ENCODE peak calls at places on chromosomes 13 and 19, in eight cellular contexts. One of them, this sample, is unnamed.

GRCh38 chr13:42808572-42808971 is 27.2 kb downstream of the FAM216B start:
- DNase-seq in ovary: no peak
- DNase-seq in H54: no peak
- DNase-seq in lower leg skin: no peak
- DNase-seq in tibial nerve: no peak
- DNase-seq in thyroid gland: no peak
- DNase-seq in IMR-90: peak; percentile 56
- DNase-seq in body of pancreas: no peak
- DNase-seq in this sample: no peak

GRCh38 chr13:73981595-73981994 is 152.6 kb downstream of the KLF12 start:
- DNase-seq in body of pancreas: no peak
- DNase-seq in ovary: no peak
- DNase-seq in tibial nerve: no peak
- DNase-seq in lower leg skin: no peak
- DNase-seq in IMR-90: peak; percentile 51
- DNase-seq in thyroid gland: no peak
- DNase-seq in H54: no peak
- DNase-seq in this sample: no peak

GRCh38 chr19:16608290-16608704 is 19.7 kb downstream of the MED26 start:
- DNase-seq in thyroid gland: no peak
- DNase-seq in tibial nerve: no peak
- DNase-seq in ovary: no peak
- DNase-seq in body of pancreas: peak; percentile 76
- DNase-seq in lower leg skin: no peak
- DNase-seq in H54: no peak
- DNase-seq in IMR-90: peak; percentile 91
- DNase-seq in this sample: peak; percentile 78

GRCh38 chr13:31767175-31767900 is 28.0 kb downstream of the RXFP2 start:
- DNase-seq in IMR-90: peak; percentile 84
- DNase-seq in thyroid gland: no peak
- DNase-seq in body of pancreas: no peak
- DNase-seq in H54: peak; percentile 15
- DNase-seq in ovary: no peak
- DNase-seq in tibial nerve: no peak
- DNase-seq in lower leg skin: no peak
- DNase-seq in this sample: peak; percentile 36

GRCh38 chr13:108083056-108083455 is 132.3 kb downstream of the LIG4 start:
- DNase-seq in lower leg skin: no peak
- DNase-seq in body of pancreas: no peak
- DNase-seq in tibial nerve: no peak
- DNase-seq in thyroid gland: no peak
- DNase-seq in H54: no peak
- DNase-seq in IMR-90: no peak
- DNase-seq in ovary: no peak
- DNase-seq in this sample: no peak

GRCh38 chr19:56930647-56931592 is 90.4 kb upstream of the PEG3 start:
- DNase-seq in tibial nerve: no peak
- DNase-seq in thyroid gland: no peak
- DNase-seq in ovary: no peak
- DNase-seq in lower leg skin: no peak
- DNase-seq in H54: no peak
- DNase-seq in body of pancreas: no peak
- DNase-seq in IMR-90: no peak
- DNase-seq in this sample: no peak

GRCh38 chr13:101489635-101490034 is 37.2 kb downstream of the ITGBL1 start:
- DNase-seq in thyroid gland: no peak
- DNase-seq in tibial nerve: no peak
- DNase-seq in IMR-90: peak; percentile 12
- DNase-seq in lower leg skin: no peak
- DNase-seq in H54: peak; percentile 38
- DNase-seq in body of pancreas: no peak
- DNase-seq in ovary: no peak
- DNase-seq in this sample: no peak

GRCh38 chr19:9431475-9431874 is 3.9 kb downstream of the ZNF266 start:
- DNase-seq in lower leg skin: no peak
- DNase-seq in tibial nerve: no peak
- DNase-seq in ovary: no peak
- DNase-seq in body of pancreas: no peak
- DNase-seq in H54: peak; percentile 30
- DNase-seq in IMR-90: peak; percentile 29
- DNase-seq in thyroid gland: peak; percentile 9
- DNase-seq in this sample: no peak

GRCh38 chr13:30976041-30976440 is 43.6 kb downstream of the TEX26 start:
- DNase-seq in lower leg skin: no peak
- DNase-seq in ovary: no peak
- DNase-seq in H54: no peak
- DNase-seq in thyroid gland: no peak
- DNase-seq in IMR-90: no peak
- DNase-seq in tibial nerve: no peak
- DNase-seq in body of pancreas: no peak
- DNase-seq in this sample: no peak

GRCh38 chr13:26328326-26328725 is 74.4 kb downstream of the CDK8 start:
- DNase-seq in ovary: no peak
- DNase-seq in lower leg skin: no peak
- DNase-seq in thyroid gland: no peak
- DNase-seq in tibial nerve: no peak
- DNase-seq in H54: no peak
- DNase-seq in body of pancreas: no peak
- DNase-seq in IMR-90: no peak
- DNase-seq in this sample: no peak

GRCh38 chr19:2042485-2043268 is 8.4 kb downstream of the MKNK2 start:
- DNase-seq in body of pancreas: peak; percentile 65
- DNase-seq in tibial nerve: no peak
- DNase-seq in lower leg skin: peak; percentile 93
- DNase-seq in thyroid gland: peak; percentile 51
- DNase-seq in H54: no peak
- DNase-seq in ovary: peak; percentile 79
- DNase-seq in IMR-90: no peak
- DNase-seq in this sample: peak; percentile 67

DNA sequence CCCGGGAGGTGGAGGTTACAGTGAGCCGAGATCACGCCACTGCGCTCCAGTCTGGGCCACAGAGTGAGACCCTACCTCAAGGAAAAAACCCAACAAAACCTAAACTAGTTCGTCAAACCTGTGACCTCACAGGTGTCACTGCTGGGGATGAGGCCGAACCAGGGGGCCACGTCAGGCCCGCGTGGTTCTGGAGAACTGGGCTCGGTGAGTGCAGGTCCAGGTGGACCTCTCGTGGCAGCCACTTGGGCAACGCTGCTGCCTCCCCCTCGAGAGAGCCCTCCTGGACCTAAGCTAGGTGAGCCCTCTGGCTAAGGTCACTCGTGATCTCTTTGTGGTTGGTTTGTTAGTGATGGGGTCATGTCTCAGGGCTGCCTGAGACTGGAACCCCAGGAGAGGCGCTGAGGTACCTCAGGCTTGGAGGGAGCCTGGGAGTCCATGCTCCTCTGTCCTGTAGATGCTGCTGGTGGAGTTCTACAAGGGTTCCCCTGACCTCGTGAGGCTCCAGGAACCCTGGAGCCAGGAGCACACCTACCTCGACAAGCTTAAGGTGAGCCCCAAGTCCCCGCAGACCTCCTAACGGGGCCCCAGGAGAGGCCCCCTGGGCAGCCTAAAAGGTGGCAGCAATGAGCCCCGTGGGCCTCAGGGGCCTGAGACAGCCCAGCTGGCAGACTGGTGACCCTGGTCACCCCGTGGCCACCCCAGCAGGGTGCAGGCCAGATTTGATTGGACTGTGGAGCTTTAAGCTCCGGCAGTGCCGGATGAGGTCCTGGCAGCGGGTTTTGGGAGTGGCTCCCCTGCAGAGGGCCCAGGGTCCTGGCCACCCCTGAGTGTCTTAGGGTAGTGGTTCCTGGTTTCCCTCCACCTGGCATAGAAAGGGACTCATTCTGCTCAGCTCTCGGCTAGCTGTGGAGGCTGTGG is 15.6 kb downstream of the MPND start:
- DNase-seq in tibial nerve: no peak
- DNase-seq in H54: no peak
- DNase-seq in lower leg skin: no peak
- DNase-seq in body of pancreas: no peak
- DNase-seq in IMR-90: no peak
- DNase-seq in thyroid gland: no peak
- DNase-seq in ovary: peak; percentile 33
- DNase-seq in this sample: no peak
- TF ChIP-seq POLR2A in tibial nerve: no peak
- TF ChIP-seq POLR2A in H54: no peak
- TF ChIP-seq POLR2A in lower leg skin: no peak
- TF ChIP-seq POLR2A in body of pancreas: no peak
- TF ChIP-seq POLR2A in IMR-90: no peak
- TF ChIP-seq POLR2A in thyroid gland: no peak
- TF ChIP-seq POLR2A in ovary: no peak
- TF ChIP-seq POLR2A in this sample: no peak

DNA sequence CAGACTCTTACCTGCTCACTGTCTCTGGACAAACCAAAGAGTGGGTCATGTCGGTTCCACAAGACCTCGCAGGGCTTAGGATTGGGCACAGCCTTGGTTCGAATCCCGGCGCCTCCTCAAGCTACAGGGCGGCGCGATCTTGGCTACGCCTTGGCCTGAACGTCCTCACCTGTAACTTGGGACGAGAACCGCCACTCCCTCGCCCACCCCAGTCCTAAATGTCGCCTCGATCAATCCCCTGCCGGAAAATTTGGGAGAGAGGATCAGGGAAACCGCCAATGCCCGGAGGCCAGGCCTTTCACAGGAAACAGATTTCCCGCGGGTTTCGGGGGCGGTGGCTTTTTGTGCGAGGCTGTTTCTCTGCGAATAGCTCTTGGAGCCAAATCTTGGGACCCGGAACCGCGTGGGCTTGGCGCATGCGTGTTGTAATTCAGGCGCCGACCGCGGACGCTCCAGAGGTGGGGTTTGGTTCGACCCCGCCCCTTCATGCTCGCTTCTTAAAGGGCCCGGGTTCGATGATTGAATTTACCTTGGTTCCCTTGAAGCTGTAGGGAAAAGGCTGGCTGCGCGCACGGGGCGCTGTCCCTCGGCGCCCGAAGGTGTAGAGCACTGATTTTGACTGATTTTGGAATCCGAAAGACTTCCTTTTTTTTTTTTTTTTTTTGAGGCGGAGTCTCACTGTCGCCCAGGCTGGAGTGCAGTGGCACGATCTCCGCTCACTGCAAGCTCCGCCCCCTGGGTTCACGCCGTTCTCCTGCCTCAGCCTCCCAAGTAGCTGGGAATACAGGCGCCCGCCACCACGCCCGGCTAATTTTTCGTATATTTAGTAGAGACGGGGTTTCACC is at the start of gene NR2C2AP:
- DNase-seq in IMR-90: peak; percentile 83
- DNase-seq in tibial nerve: peak; percentile 81
- DNase-seq in thyroid gland: peak; percentile 93
- DNase-seq in ovary: peak; percentile 93
- DNase-seq in body of pancreas: peak; percentile 94
- DNase-seq in H54: peak; percentile 97
- DNase-seq in lower leg skin: peak; percentile 98
- DNase-seq in this sample: peak; percentile 85
- TF ChIP-seq POLR2A in IMR-90: no peak
- TF ChIP-seq POLR2A in tibial nerve: no peak
- TF ChIP-seq POLR2A in thyroid gland: no peak
- TF ChIP-seq POLR2A in ovary: no peak
- TF ChIP-seq POLR2A in body of pancreas: peak; percentile 56
- TF ChIP-seq POLR2A in H54: peak; percentile 23
- TF ChIP-seq POLR2A in lower leg skin: no peak
- TF ChIP-seq POLR2A in this sample: no peak

GRCh38 chr19:55660404-55660803 is 5.6 kb downstream of the U2AF2 start:
- DNase-seq in tibial nerve: no peak
- DNase-seq in body of pancreas: no peak
- DNase-seq in IMR-90: no peak
- DNase-seq in lower leg skin: no peak
- DNase-seq in thyroid gland: no peak
- DNase-seq in H54: no peak
- DNase-seq in ovary: no peak
- DNase-seq in this sample: no peak

GRCh38 chr19:55661826-55662225 is 7.0 kb downstream of the U2AF2 start:
- DNase-seq in tibial nerve: no peak
- DNase-seq in ovary: no peak
- DNase-seq in body of pancreas: no peak
- DNase-seq in IMR-90: no peak
- DNase-seq in H54: no peak
- DNase-seq in lower leg skin: no peak
- DNase-seq in thyroid gland: no peak
- DNase-seq in this sample: no peak

GRCh38 chr19:55658846-55659459 is 4.1 kb downstream of the U2AF2 start:
- DNase-seq in H54: no peak
- DNase-seq in thyroid gland: no peak
- DNase-seq in body of pancreas: no peak
- DNase-seq in ovary: no peak
- DNase-seq in tibial nerve: no peak
- DNase-seq in lower leg skin: no peak
- DNase-seq in IMR-90: no peak
- DNase-seq in this sample: no peak

GRCh38 chr19:55659822-55660221 is 5.0 kb downstream of the U2AF2 start:
- DNase-seq in tibial nerve: no peak
- DNase-seq in lower leg skin: no peak
- DNase-seq in ovary: no peak
- DNase-seq in thyroid gland: no peak
- DNase-seq in H54: no peak
- DNase-seq in body of pancreas: no peak
- DNase-seq in IMR-90: no peak
- DNase-seq in this sample: no peak

GRCh38 chr19:55660991-55661390 is 6.2 kb downstream of the U2AF2 start:
- DNase-seq in ovary: no peak
- DNase-seq in tibial nerve: no peak
- DNase-seq in thyroid gland: no peak
- DNase-seq in body of pancreas: no peak
- DNase-seq in H54: no peak
- DNase-seq in IMR-90: no peak
- DNase-seq in lower leg skin: no peak
- DNase-seq in this sample: no peak
- TF ChIP-seq POLR2A in ovary: no peak
- TF ChIP-seq POLR2A in tibial nerve: no peak
- TF ChIP-seq POLR2A in thyroid gland: no peak
- TF ChIP-seq POLR2A in body of pancreas: no peak
- TF ChIP-seq POLR2A in H54: no peak
- TF ChIP-seq POLR2A in IMR-90: no peak
- TF ChIP-seq POLR2A in lower leg skin: no peak
- TF ChIP-seq POLR2A in this sample: no peak

GRCh38 chr19:35757749-35758608 is at the start of gene PROSER3:
- DNase-seq in ovary: peak; percentile 98
- DNase-seq in lower leg skin: peak; percentile 100
- DNase-seq in H54: peak; percentile 99
- DNase-seq in thyroid gland: peak; percentile 99
- DNase-seq in body of pancreas: peak; percentile 99
- DNase-seq in tibial nerve: peak; percentile 96
- DNase-seq in IMR-90: peak; percentile 100
- DNase-seq in this sample: peak; percentile 99

GRCh38 chr19:35755160-35755549 is 1.7 kb downstream of the HSPB6 start:
- DNase-seq in thyroid gland: no peak
- DNase-seq in body of pancreas: no peak
- DNase-seq in lower leg skin: no peak
- DNase-seq in IMR-90: no peak
- DNase-seq in H54: no peak
- DNase-seq in tibial nerve: no peak
- DNase-seq in ovary: no peak
- DNase-seq in this sample: no peak

GRCh38 chr19:35755550-35756371 is 1.1 kb downstream of the HSPB6 start:
- DNase-seq in thyroid gland: peak; percentile 40
- DNase-seq in IMR-90: peak; percentile 55
- DNase-seq in H54: no peak
- DNase-seq in tibial nerve: peak; percentile 90
- DNase-seq in body of pancreas: peak; percentile 57
- DNase-seq in ovary: peak; percentile 95
- DNase-seq in lower leg skin: peak; percentile 96
- DNase-seq in this sample: peak; percentile 81

GRCh38 chr19:35757231-35757748 is 461 bp upstream of the HSPB6 start:
- DNase-seq in H54: peak; percentile 92
- DNase-seq in body of pancreas: peak; percentile 70
- DNase-seq in IMR-90: peak; percentile 96
- DNase-seq in ovary: peak; percentile 95
- DNase-seq in tibial nerve: peak; percentile 84
- DNase-seq in thyroid gland: peak; percentile 49
- DNase-seq in lower leg skin: peak; percentile 95
- DNase-seq in this sample: peak; percentile 91

GRCh38 chr19:35756373-35757230 is at the start of gene HSPB6:
- DNase-seq in IMR-90: peak; percentile 72
- DNase-seq in lower leg skin: peak; percentile 90
- DNase-seq in ovary: peak; percentile 89
- DNase-seq in H54: no peak
- DNase-seq in body of pancreas: peak; percentile 50
- DNase-seq in tibial nerve: peak; percentile 49
- DNase-seq in thyroid gland: peak; percentile 12
- DNase-seq in this sample: no peak
- TF ChIP-seq POLR2A in IMR-90: peak; percentile 87
- TF ChIP-seq POLR2A in lower leg skin: no peak
- TF ChIP-seq POLR2A in ovary: peak; percentile 89
- TF ChIP-seq POLR2A in H54: no peak
- TF ChIP-seq POLR2A in body of pancreas: peak; percentile 63
- TF ChIP-seq POLR2A in tibial nerve: no peak
- TF ChIP-seq POLR2A in thyroid gland: no peak
- TF ChIP-seq POLR2A in this sample: peak; percentile 77

This sample was measured in gastrocnemius medialis.